ENCODE peak calls at places on chromosomes 1 and 21, in eight cellular contexts. S, V, F, I, Z, C, G and R are unnamed samples.

GRCh38 chr1:89041055-89041707 is 18.5 kb upstream of the GBP3 start:
- DNase-seq in S (no peak), V (no peak), F (no peak), I (no peak), Z (no peak), C (no peak), G (peak), R (peak)

GRCh38 chr1:113930499-113931161 is 1.5 kb downstream of the HIPK1 start:
- DNase-seq in S (no peak), V (peak), F (peak), I (peak), Z (no peak), C (peak), G (no peak), R (peak)

GRCh38 chr1:46528297-46528955 is 23.0 kb downstream of the KNCN start:
- DNase-seq in S (no peak), V (no peak), F (no peak), I (no peak), Z (no peak), C (no peak), G (no peak), R (peak)

GRCh38 chr1:205141236-205142104 is 19.7 kb upstream of the RBBP5 start:
- DNase-seq in S (peak), V (peak), F (peak), I (peak), Z (peak), C (peak), G (peak), R (peak)

GRCh38 chr21:42122808-42123207 is 51.7 kb downstream of the UMODL1 start:
- DNase-seq in S (no peak), V (no peak), F (no peak), I (no peak), Z (no peak), C (no peak), G (no peak), R (no peak)

GRCh38 chr1:9399510-9400424 is 107.1 kb downstream of the SPSB1 start:
- DNase-seq in S (peak), V (no peak), F (peak), I (no peak), Z (no peak), C (no peak), G (no peak), R (peak)

GRCh38 chr1:204652556-204652955 is 33.0 kb downstream of the LRRN2 start:
- DNase-seq in S (peak), V (no peak), F (no peak), I (no peak), Z (no peak), C (no peak), G (no peak), R (no peak)

GRCh38 chr1:112995890-112996289 is 39.9 kb upstream of the SLC16A1 start:
- DNase-seq in S (no peak), V (no peak), F (no peak), I (no peak), Z (no peak), C (no peak), G (peak), R (no peak)

GRCh38 chr1:41045740-41046139 is 24.2 kb upstream of the SLFNL1 start:
- DNase-seq in S (no peak), V (no peak), F (no peak), I (no peak), Z (peak), C (no peak), G (no peak), R (peak)

GRCh38 chr1:156103521-156103947 is 11.0 kb upstream of the LMNA start:
- DNase-seq in S (no peak), V (no peak), F (peak), I (peak), Z (no peak), C (peak), G (no peak), R (peak)

GRCh38 chr1:155178441-155179106 is 4.9 kb downstream of the TRIM46 start:
- DNase-seq in S (no peak), V (peak), F (no peak), I (no peak), Z (no peak), C (no peak), G (no peak), R (no peak)

GRCh38 chr1:31154632-31155215 is 85.0 kb downstream of the NKAIN1 start:
- DNase-seq in S (peak), V (peak), F (peak), I (peak), Z (no peak), C (peak), G (peak), R (peak)

GRCh38 chr1:96234299-96234698 is 487.3 kb upstream of the PTBP2 start:
- DNase-seq in S (peak), V (no peak), F (peak), I (no peak), Z (no peak), C (peak), G (peak), R (no peak)

GRCh38 chr1:240619901-240620621 is 8.1 kb upstream of the GREM2 start:
- DNase-seq in S (no peak), V (no peak), F (no peak), I (no peak), Z (no peak), C (no peak), G (no peak), R (no peak)

GRCh38 chr1:6998267-6998666 is 213.0 kb downstream of the CAMTA1 start:
- DNase-seq in S (no peak), V (no peak), F (peak), I (no peak), Z (no peak), C (peak), G (no peak), R (no peak)

GRCh38 chr21:34204481-34205439 is 131.4 kb downstream of the MRPS6 start:
- DNase-seq in S (peak), V (no peak), F (no peak), I (no peak), Z (no peak), C (no peak), G (no peak), R (peak)

GRCh38 chr1:159860456-159860855 is 2.0 kb downstream of the VSIG8 start:
- DNase-seq in S (no peak), V (no peak), F (no peak), I (no peak), Z (no peak), C (no peak), G (peak), R (peak)

GRCh38 chr1:227401562-227402342 is 83.5 kb upstream of the CDC42BPA start:
- DNase-seq in S (no peak), V (no peak), F (no peak), I (no peak), Z (no peak), C (no peak), G (no peak), R (no peak)

GRCh38 chr1:53737648-53738204 is 1.2 kb downstream of the GLIS1 start:
- DNase-seq in S (no peak), V (no peak), F (no peak), I (no peak), Z (no peak), C (no peak), G (no peak), R (no peak)

GRCh38 chr1:26949266-26949925 is 10.9 kb downstream of the KDF1 start:
- DNase-seq in S (no peak), V (no peak), F (no peak), I (no peak), Z (no peak), C (no peak), G (peak), R (no peak)